ENCODE peak calls at places on chromosomes 13 and 19, in five cellular contexts. X is mucosa of gallbladder; H is glutamatergic neuron; Y is 8988T; O is activated T-cell treated with anti-CD3 and anti-CD28 coated beads, Interleukin-2, amount 50 U/mL, for 48 hours. L is an unnamed sample.

GRCh38 chr19:58571575-58571947 is 1.6 kb downstream of the MZF1 start:
- DNase-seq in X (no peak), H (no peak), Y (no peak), O (peak; percentile 17), L (no peak)

GRCh38 chr19:42048992-42049391 is 21.0 kb downstream of the GRIK5 start:
- DNase-seq in X (no peak), H (no peak), Y (no peak), O (no peak), L (no peak)

GRCh38 chr13:90121784-90122183 is 1225.7 kb upstream of the MIR17HG start:
- DNase-seq in X (no peak), H (no peak), Y (no peak), O (no peak), L (no peak)

GRCh38 chr13:102240110-102240509 is 161.7 kb downstream of the FGF14 start:
- DNase-seq in X (no peak), H (no peak), Y (no peak), O (no peak), L (no peak)

GRCh38 chr13:46178143-46178542 is 3.8 kb downstream of the LCP1 start:
- DNase-seq in X (no peak), H (no peak), Y (no peak), O (no peak), L (no peak)

GRCh38 chr13:31913459-31913858 is 118.1 kb upstream of the FRY start:
- DNase-seq in X (no peak), H (no peak), Y (no peak), O (no peak), L (no peak)

GRCh38 chr19:46429999-46430398 is 1.3 kb upstream of the PNMA8C start:
- DNase-seq in X (no peak), H (no peak), Y (no peak), O (no peak), L (no peak)

GRCh38 chr19:46605356-46605821 is 4.3 kb downstream of the CALM3 start:
- DNase-seq in X (no peak), H (no peak), Y (no peak), O (peak; percentile 8), L (no peak)

GRCh38 chr13:72384879-72385278 is 342.6 kb downstream of the MZT1 start:
- DNase-seq in X (no peak), H (no peak), Y (no peak), O (no peak), L (no peak)

GRCh38 chr13:67635754-67636153 is 405.6 kb upstream of the PCDH9 start:
- DNase-seq in X (no peak), H (no peak), Y (no peak), O (no peak), L (no peak)

GRCh38 chr13:112714366-112714765 is 24.5 kb downstream of the ATP11A start:
- DNase-seq in X (no peak), H (no peak), Y (no peak), O (no peak), L (no peak)

GRCh38 chr19:21314676-21315075 is 14.5 kb downstream of the ZNF708 start:
- DNase-seq in X (no peak), H (no peak), Y (no peak), O (no peak), L (no peak)

GRCh38 chr13:76019421-76020044 is 383.4 kb downstream of the LMO7 start:
- DNase-seq in X (no peak), H (peak; percentile 76), Y (no peak), O (peak; percentile 22), L (peak; percentile 79)

GRCh38 chr13:95155093-95155492 is 146.2 kb downstream of the ABCC4 start:
- DNase-seq in X (no peak), H (no peak), Y (no peak), O (no peak), L (no peak)

GRCh38 chr13:74136089-74136658 is 2.0 kb upstream of the KLF12 start:
- DNase-seq in X (no peak), H (peak; percentile 51), Y (no peak), O (peak; percentile 55), L (peak; percentile 68)

GRCh38 chr19:12527034-12527836 is 24.0 kb downstream of the ZNF564 start:
- DNase-seq in X (no peak), H (no peak), Y (no peak), O (no peak), L (no peak)

GRCh38 chr13:110446570-110446880 is 115.0 kb downstream of the RAB20 start:
- DNase-seq in X (no peak), H (no peak), Y (no peak), O (no peak), L (no peak)

GRCh38 chr19:48645652-48646191 is at the start of gene CA11:
- DNase-seq in X (no peak), H (no peak), Y (no peak), O (no peak), L (no peak)

GRCh38 chr13:95713651-95714050 is 36.7 kb downstream of the DNAJC3 start:
- DNase-seq in X (no peak), H (no peak), Y (no peak), O (no peak), L (no peak)

GRCh38 chr13:29918845-29919244 is 68.4 kb upstream of the UBL3 start:
- DNase-seq in X (peak; percentile 78), H (no peak), Y (no peak), O (no peak), L (no peak)

GRCh38 chr19:13526552-13526951 is 20.3 kb upstream of the CACNA1A start:
- DNase-seq in X (no peak), H (peak; percentile 59), Y (no peak), O (peak; percentile 39), L (no peak)

GRCh38 chr19:57053401-57053800 is 66.4 kb upstream of the USP29 start:
- DNase-seq in X (no peak), H (no peak), Y (no peak), O (no peak), L (no peak)

GRCh38 chr19:10424011-10424637 is 3.8 kb downstream of the PDE4A start:
- DNase-seq in X (peak; percentile 76), H (peak; percentile 95), Y (peak; percentile 97), O (peak; percentile 83), L (peak; percentile 93)

GRCh38 chr13:114015608-114016295 is 41.9 kb upstream of the C13orf46 start:
- DNase-seq in X (no peak), H (peak; percentile 34), Y (no peak), O (peak; percentile 36), L (no peak)

GRCh38 chr19:7063764-7064418 is 5.4 kb upstream of the MBD3L3 start:
- DNase-seq in X (no peak), H (no peak), Y (no peak), O (no peak), L (no peak)

GRCh38 chr13:35191883-35192282 is 249.8 kb downstream of the NBEA start:
- DNase-seq in X (no peak), H (no peak), Y (no peak), O (no peak), L (no peak)

GRCh38 chr19:31595521-31595920 is 246.3 kb upstream of the TSHZ3 start:
- DNase-seq in X (no peak), H (no peak), Y (no peak), O (no peak), L (no peak)

GRCh38 chr13:80235131-80235530 is 105.8 kb downstream of the SPRY2 start:
- DNase-seq in X (no peak), H (no peak), Y (no peak), O (no peak), L (no peak)

GRCh38 chr19:15444505-15445226 is 5.1 kb downstream of the WIZ start:
- DNase-seq in X (no peak), H (no peak), Y (no peak), O (no peak), L (no peak)

GRCh38 chr13:24866488-24866887 is 102.5 kb downstream of the RNF17 start:
- DNase-seq in X (no peak), H (no peak), Y (no peak), O (no peak), L (no peak)

GRCh38 chr19:18194554-18195238 is 1.7 kb downstream of the MPV17L2 start:
- DNase-seq in X (no peak), H (no peak), Y (no peak), O (peak; percentile 61), L (peak; percentile 73)

GRCh38 chr13:114101325-114101821 is 31.1 kb downstream of the RASA3 start:
- DNase-seq in X (no peak), H (no peak), Y (peak; percentile 64), O (no peak), L (no peak)

GRCh38 chr19:1393841-1394240 is 7.5 kb downstream of the GAMT start:
- DNase-seq in X (no peak), H (no peak), Y (no peak), O (no peak), L (no peak)

GRCh38 chr19:50889638-50890037 is 16.4 kb downstream of the KLK2 start:
- DNase-seq in X (no peak), H (no peak), Y (no peak), O (no peak), L (no peak)

GRCh38 chr13:50990540-50991506 is 81.2 kb downstream of the RNASEH2B start:
- DNase-seq in X (peak; percentile 62), H (peak; percentile 67), Y (no peak), O (no peak), L (no peak)

GRCh38 chr13:21420706-21421105 is 38.4 kb downstream of the ZDHHC20 start:
- DNase-seq in X (no peak), H (no peak), Y (no peak), O (no peak), L (no peak)

GRCh38 chr19:3227054-3227626 is 2.7 kb downstream of the CELF5 start:
- DNase-seq in X (no peak), H (no peak), Y (no peak), O (no peak), L (no peak)

GRCh38 chr13:35927554-35927953 is 203.6 kb downstream of the DCLK1 start:
- DNase-seq in X (no peak), H (no peak), Y (no peak), O (no peak), L (no peak)

GRCh38 chr19:927044-927706 is 1.3 kb downstream of the ARID3A start:
- DNase-seq in X (no peak), H (peak; percentile 79), Y (no peak), O (no peak), L (peak; percentile 76)

L was measured in ecto neural progenitor cell.